ENCODE peak calls at places on chromosome 4, in seven cellular contexts. C is Calu3, E is NCI-H1105, U is occipital lobe, A is tibial nerve, X is cortex of kidney, O is adrenal gland. H is an unnamed sample.

GRCh38 chr4:38099020-38099600 is 138.9 kb downstream of the PTTG2 start:
- DNase-seq in U (no peak), X (no peak), A (no peak), C (no peak), E (no peak), O (no peak), H (no peak)

GRCh38 chr4:109495514-109495913 is 61.9 kb downstream of the SEC24B start:
- DNase-seq in X (no peak), U (no peak), O (no peak), C (no peak), E (no peak), A (no peak), H (no peak)

GRCh38 chr4:11720292-11720691 is 291.6 kb upstream of the HS3ST1 start:
- DNase-seq in U (no peak), C (peak; percentile 40), A (no peak), O (peak; percentile 55), X (no peak), E (no peak), H (no peak)

GRCh38 chr4:8910822-8911310 is 39.2 kb upstream of the HMX1 start:
- DNase-seq in C (no peak), E (no peak), A (no peak), X (no peak), U (no peak), O (no peak), H (peak; percentile 36)

GRCh38 chr4:185912779-185913178 is 100.8 kb upstream of the SORBS2 start:
- DNase-seq in X (no peak), A (no peak), E (no peak), C (no peak), U (no peak), O (no peak), H (no peak)

GRCh38 chr4:118765399-118765798 is 70.5 kb downstream of the SEC24D start:
- DNase-seq in O (no peak), C (no peak), E (no peak), U (no peak), A (no peak), X (no peak), H (no peak)

GRCh38 chr4:147825451-147826287 is 93.8 kb downstream of the ARHGAP10 start:
- DNase-seq in X (no peak), O (peak; percentile 69), E (no peak), U (no peak), C (peak; percentile 31), A (no peak), H (peak; percentile 54)

GRCh38 chr4:130293692-130294091 is 1197.7 kb downstream of the C4orf33 start:
- DNase-seq in U (no peak), C (no peak), E (no peak), X (no peak), O (no peak), A (no peak), H (no peak)

GRCh38 chr4:180637616-180638015 is 1605.6 kb upstream of the TENM3 start:
- DNase-seq in A (no peak), E (no peak), C (no peak), X (no peak), U (no peak), O (no peak), H (no peak)

GRCh38 chr4:84644087-84644486 is 61.2 kb downstream of the CDS1 start:
- DNase-seq in C (no peak), U (no peak), A (no peak), E (no peak), O (no peak), X (no peak), H (no peak)

GRCh38 chr4:108377021-108377420 is 208.3 kb upstream of the LEF1 start:
- DNase-seq in A (no peak), U (no peak), E (no peak), O (no peak), X (no peak), C (no peak), H (no peak)

GRCh38 chr4:85200106-85200505 is 233.6 kb upstream of the WDFY3 start:
- DNase-seq in A (no peak), X (no peak), C (no peak), O (no peak), U (no peak), E (no peak), H (no peak)